ENCODE peak calls at places on chromosomes 1 and 21, in eight cellular contexts. One of them, this sample, is unnamed.

GRCh38 chr1:244067893-244068292 is 16.8 kb downstream of the ZBTB18 start:
- DNase-seq in HFF-Myc: no peak
- DNase-seq in stomach: no peak
- DNase-seq in GM10248: no peak
- DNase-seq in HepG2: peak
- DNase-seq in HFFc6: peak
- DNase-seq in progenitor cell of endocrine pancreas: no peak
- DNase-seq in Calu3: peak
- DNase-seq in this sample: no peak

GRCh38 chr1:213720032-213720431 is 267.7 kb upstream of the PROX1 start:
- DNase-seq in HFF-Myc: no peak
- DNase-seq in stomach: no peak
- DNase-seq in GM10248: no peak
- DNase-seq in HepG2: no peak
- DNase-seq in HFFc6: no peak
- DNase-seq in progenitor cell of endocrine pancreas: no peak
- DNase-seq in Calu3: no peak
- DNase-seq in this sample: no peak

GRCh38 chr1:228009116-228009827 is 2.5 kb downstream of the WNT3A start:
- DNase-seq in HFF-Myc: no peak
- DNase-seq in stomach: peak
- DNase-seq in GM10248: peak
- DNase-seq in HepG2: no peak
- DNase-seq in HFFc6: no peak
- DNase-seq in progenitor cell of endocrine pancreas: no peak
- DNase-seq in Calu3: no peak
- DNase-seq in this sample: no peak

GRCh38 chr21:26148071-26148470 is 22.5 kb downstream of the APP start:
- DNase-seq in HFF-Myc: no peak
- DNase-seq in stomach: no peak
- DNase-seq in GM10248: no peak
- DNase-seq in HepG2: no peak
- DNase-seq in HFFc6: no peak
- DNase-seq in progenitor cell of endocrine pancreas: no peak
- DNase-seq in Calu3: peak
- DNase-seq in this sample: no peak

GRCh38 chr1:15412843-15413242 is 3.2 kb downstream of the EFHD2 start:
- DNase-seq in HFF-Myc: no peak
- DNase-seq in stomach: peak
- DNase-seq in GM10248: no peak
- DNase-seq in HepG2: no peak
- DNase-seq in HFFc6: no peak
- DNase-seq in progenitor cell of endocrine pancreas: no peak
- DNase-seq in Calu3: no peak
- DNase-seq in this sample: no peak

GRCh38 chr1:46408356-46409062 is 14.4 kb downstream of the FAAH start:
- DNase-seq in HFF-Myc: no peak
- DNase-seq in stomach: no peak
- DNase-seq in GM10248: no peak
- DNase-seq in HepG2: no peak
- DNase-seq in HFFc6: peak
- DNase-seq in progenitor cell of endocrine pancreas: no peak
- DNase-seq in Calu3: no peak
- DNase-seq in this sample: no peak

GRCh38 chr1:227934476-227935313 is 13.0 kb downstream of the WNT9A start:
- DNase-seq in HFF-Myc: peak
- DNase-seq in stomach: no peak
- DNase-seq in GM10248: no peak
- DNase-seq in HepG2: peak
- DNase-seq in HFFc6: peak
- DNase-seq in progenitor cell of endocrine pancreas: no peak
- DNase-seq in Calu3: no peak
- DNase-seq in this sample: peak

GRCh38 chr1:10338047-10338446 is 60.8 kb upstream of the PGD start:
- DNase-seq in HFF-Myc: peak
- DNase-seq in stomach: no peak
- DNase-seq in GM10248: peak
- DNase-seq in HepG2: peak
- DNase-seq in HFFc6: peak
- DNase-seq in progenitor cell of endocrine pancreas: no peak
- DNase-seq in Calu3: peak
- DNase-seq in this sample: no peak

GRCh38 chr1:56459260-56459659 is 120.1 kb downstream of the PLPP3 start:
- DNase-seq in HFF-Myc: no peak
- DNase-seq in stomach: no peak
- DNase-seq in GM10248: no peak
- DNase-seq in HepG2: no peak
- DNase-seq in HFFc6: no peak
- DNase-seq in progenitor cell of endocrine pancreas: no peak
- DNase-seq in Calu3: no peak
- DNase-seq in this sample: no peak

GRCh38 chr1:29789910-29790247 is 553.6 kb downstream of the PTPRU start:
- DNase-seq in HFF-Myc: no peak
- DNase-seq in stomach: no peak
- DNase-seq in GM10248: peak
- DNase-seq in HepG2: no peak
- DNase-seq in HFFc6: no peak
- DNase-seq in progenitor cell of endocrine pancreas: no peak
- DNase-seq in Calu3: no peak
- DNase-seq in this sample: no peak

GRCh38 chr1:22750671-22751016 is 40.0 kb downstream of the EPHB2 start:
- DNase-seq in HFF-Myc: no peak
- DNase-seq in stomach: no peak
- DNase-seq in GM10248: no peak
- DNase-seq in HepG2: no peak
- DNase-seq in HFFc6: no peak
- DNase-seq in progenitor cell of endocrine pancreas: no peak
- DNase-seq in Calu3: peak
- DNase-seq in this sample: no peak

GRCh38 chr1:95117207-95118018 is at the start of gene TLCD4:
- DNase-seq in HFF-Myc: no peak
- DNase-seq in stomach: peak
- DNase-seq in GM10248: peak
- DNase-seq in HepG2: peak
- DNase-seq in HFFc6: no peak
- DNase-seq in progenitor cell of endocrine pancreas: peak
- DNase-seq in Calu3: peak
- DNase-seq in this sample: no peak

GRCh38 chr1:47547753-47548152 is 109.9 kb downstream of the FOXD2 start:
- DNase-seq in HFF-Myc: no peak
- DNase-seq in stomach: no peak
- DNase-seq in GM10248: no peak
- DNase-seq in HepG2: no peak
- DNase-seq in HFFc6: no peak
- DNase-seq in progenitor cell of endocrine pancreas: no peak
- DNase-seq in Calu3: no peak
- DNase-seq in this sample: no peak

GRCh38 chr21:44692798-44693512 is 4.0 kb upstream of the KRTAP10-12 start:
- DNase-seq in HFF-Myc: no peak
- DNase-seq in stomach: no peak
- DNase-seq in GM10248: no peak
- DNase-seq in HepG2: no peak
- DNase-seq in HFFc6: no peak
- DNase-seq in progenitor cell of endocrine pancreas: no peak
- DNase-seq in Calu3: no peak
- DNase-seq in this sample: no peak

GRCh38 chr1:12013317-12013588 is 6.0 kb upstream of the MIIP start:
- DNase-seq in HFF-Myc: no peak
- DNase-seq in stomach: no peak
- DNase-seq in GM10248: no peak
- DNase-seq in HepG2: no peak
- DNase-seq in HFFc6: no peak
- DNase-seq in progenitor cell of endocrine pancreas: no peak
- DNase-seq in Calu3: no peak
- DNase-seq in this sample: no peak

GRCh38 chr1:12015001-12015491 is 4.3 kb upstream of the MIIP start:
- DNase-seq in HFF-Myc: no peak
- DNase-seq in stomach: no peak
- DNase-seq in GM10248: no peak
- DNase-seq in HepG2: no peak
- DNase-seq in HFFc6: peak
- DNase-seq in progenitor cell of endocrine pancreas: no peak
- DNase-seq in Calu3: no peak
- DNase-seq in this sample: no peak

GRCh38 chr1:12012560-12013316 is 6.6 kb upstream of the MIIP start:
- DNase-seq in HFF-Myc: no peak
- DNase-seq in stomach: no peak
- DNase-seq in GM10248: no peak
- DNase-seq in HepG2: no peak
- DNase-seq in HFFc6: no peak
- DNase-seq in progenitor cell of endocrine pancreas: no peak
- DNase-seq in Calu3: no peak
- DNase-seq in this sample: no peak

GRCh38 chr1:12015499-12015898 is 3.8 kb upstream of the MIIP start:
- DNase-seq in HFF-Myc: no peak
- DNase-seq in stomach: no peak
- DNase-seq in GM10248: no peak
- DNase-seq in HepG2: no peak
- DNase-seq in HFFc6: no peak
- DNase-seq in progenitor cell of endocrine pancreas: no peak
- DNase-seq in Calu3: no peak
- DNase-seq in this sample: no peak

DNA sequence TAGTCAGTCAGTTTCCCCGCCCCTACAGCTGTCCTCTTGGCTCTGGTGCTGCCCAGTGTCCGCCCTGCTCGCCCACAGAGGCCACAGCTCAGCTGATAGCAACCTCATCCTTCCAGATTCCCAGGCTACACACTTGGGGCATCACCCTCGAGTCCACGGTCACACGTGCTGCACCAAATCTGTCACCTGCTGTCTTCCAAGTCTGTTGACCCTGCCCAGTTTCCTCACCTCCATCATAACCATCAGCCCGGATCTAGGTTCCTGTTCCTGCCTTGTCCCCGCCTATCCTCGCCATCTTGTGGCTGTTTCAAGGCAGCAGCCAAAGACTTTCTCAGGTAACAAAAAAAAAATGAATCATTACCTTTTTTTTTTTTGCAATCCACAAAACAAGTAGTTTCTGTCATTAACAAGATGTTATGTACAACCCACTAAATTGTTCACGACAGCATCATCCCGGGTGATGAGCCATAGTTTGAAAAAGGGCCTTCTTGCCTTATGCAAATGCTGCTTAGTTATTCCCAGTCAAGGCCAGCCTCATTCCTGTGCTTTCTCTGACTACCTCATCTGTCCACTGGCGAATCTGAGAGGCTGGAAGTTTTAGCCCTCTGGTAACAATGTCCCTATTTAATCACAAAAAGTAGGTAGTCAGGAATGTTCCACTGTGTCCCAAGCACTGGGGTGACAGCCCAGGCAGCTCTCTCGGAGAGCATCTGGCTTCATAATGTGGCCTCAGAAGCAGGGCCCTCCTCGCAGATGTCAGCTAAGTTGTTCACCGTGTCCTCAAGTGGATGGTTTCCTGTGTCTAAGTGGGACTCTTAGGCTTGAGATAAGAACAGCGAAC is 4.9 kb upstream of the MIIP start:
- DNase-seq in HFF-Myc: no peak
- DNase-seq in stomach: no peak
- DNase-seq in GM10248: no peak
- DNase-seq in HepG2: no peak
- DNase-seq in HFFc6: peak
- DNase-seq in progenitor cell of endocrine pancreas: no peak
- DNase-seq in Calu3: no peak
- DNase-seq in this sample: no peak
- TF ChIP-seq CTCF in HFF-Myc: no peak
- TF ChIP-seq CTCF in stomach: no peak
- TF ChIP-seq CTCF in GM10248: no peak
- TF ChIP-seq CTCF in HepG2: peak
- TF ChIP-seq CTCF in HFFc6: peak
- TF ChIP-seq CTCF in progenitor cell of endocrine pancreas: no peak
- TF ChIP-seq CTCF in Calu3: no peak
- TF ChIP-seq CTCF in this sample: peak

GRCh38 chr21:37166733-37167132 is 93.7 kb downstream of the TTC3 start:
- DNase-seq in HFF-Myc: no peak
- DNase-seq in stomach: no peak
- DNase-seq in GM10248: peak
- DNase-seq in HepG2: no peak
- DNase-seq in HFFc6: no peak
- DNase-seq in progenitor cell of endocrine pancreas: no peak
- DNase-seq in Calu3: peak
- DNase-seq in this sample: no peak
- TF ChIP-seq CTCF in HFF-Myc: peak
- TF ChIP-seq CTCF in stomach: no peak
- TF ChIP-seq CTCF in GM10248: no peak
- TF ChIP-seq CTCF in HepG2: peak
- TF ChIP-seq CTCF in HFFc6: peak
- TF ChIP-seq CTCF in progenitor cell of endocrine pancreas: peak
- TF ChIP-seq CTCF in Calu3: no peak
- TF ChIP-seq CTCF in this sample: peak

GRCh38 chr1:110962892-110963665 is 643 bp downstream of the LRIF1 start:
- DNase-seq in HFF-Myc: peak
- DNase-seq in stomach: peak
- DNase-seq in GM10248: peak
- DNase-seq in HepG2: peak
- DNase-seq in HFFc6: peak
- DNase-seq in progenitor cell of endocrine pancreas: no peak
- DNase-seq in Calu3: peak
- DNase-seq in this sample: no peak
- TF ChIP-seq CTCF in HFF-Myc: no peak
- TF ChIP-seq CTCF in stomach: no peak
- TF ChIP-seq CTCF in GM10248: peak
- TF ChIP-seq CTCF in HepG2: no peak
- TF ChIP-seq CTCF in HFFc6: peak
- TF ChIP-seq CTCF in progenitor cell of endocrine pancreas: no peak
- TF ChIP-seq CTCF in Calu3: no peak
- TF ChIP-seq CTCF in this sample: peak

DNA sequence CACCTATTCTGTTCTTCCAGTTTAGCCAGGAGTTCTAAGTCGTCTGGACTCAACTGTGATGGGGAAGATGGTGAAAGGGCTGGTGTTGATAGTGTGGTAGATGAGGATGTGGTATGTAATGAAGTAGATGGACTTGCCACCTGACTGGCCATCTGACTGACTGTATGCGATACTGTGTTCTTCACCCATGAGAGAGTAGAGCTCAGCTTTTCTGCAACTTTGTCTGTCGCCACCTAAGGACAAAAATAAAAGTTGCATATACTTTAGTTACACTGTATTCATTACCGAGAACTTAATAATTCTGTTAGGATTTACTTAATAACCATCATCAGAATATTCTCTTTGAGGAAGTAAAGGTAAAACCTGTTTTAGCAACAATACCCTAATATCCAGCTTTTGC is 48.5 kb downstream of the EVI5 start:
- DNase-seq in HFF-Myc: no peak
- DNase-seq in stomach: no peak
- DNase-seq in GM10248: no peak
- DNase-seq in HepG2: no peak
- DNase-seq in HFFc6: peak
- DNase-seq in progenitor cell of endocrine pancreas: no peak
- DNase-seq in Calu3: no peak
- DNase-seq in this sample: no peak
- TF ChIP-seq CTCF in HFF-Myc: peak
- TF ChIP-seq CTCF in stomach: no peak
- TF ChIP-seq CTCF in GM10248: peak
- TF ChIP-seq CTCF in HepG2: peak
- TF ChIP-seq CTCF in HFFc6: peak
- TF ChIP-seq CTCF in progenitor cell of endocrine pancreas: no peak
- TF ChIP-seq CTCF in Calu3: no peak
- TF ChIP-seq CTCF in this sample: peak

GRCh38 chr1:168789501-168789900 is 60.5 kb upstream of the DPT start:
- DNase-seq in HFF-Myc: no peak
- DNase-seq in stomach: no peak
- DNase-seq in GM10248: no peak
- DNase-seq in HepG2: no peak
- DNase-seq in HFFc6: no peak
- DNase-seq in progenitor cell of endocrine pancreas: no peak
- DNase-seq in Calu3: no peak
- DNase-seq in this sample: no peak
- TF ChIP-seq CTCF in HFF-Myc: peak
- TF ChIP-seq CTCF in stomach: no peak
- TF ChIP-seq CTCF in GM10248: no peak
- TF ChIP-seq CTCF in HepG2: peak
- TF ChIP-seq CTCF in HFFc6: no peak
- TF ChIP-seq CTCF in progenitor cell of endocrine pancreas: no peak
- TF ChIP-seq CTCF in Calu3: no peak
- TF ChIP-seq CTCF in this sample: peak